ENCODE peak calls at places on chromosomes 11 and 22, in four cellular contexts. One of them, this sample, is unnamed.

GRCh38 chr11:57761301-57762234 is at the start of gene CTNND1:
- DNase-seq in HFF-Myc: peak; percentile 94
- DNase-seq in BE2C: peak; percentile 79
- DNase-seq in fibroblast of villous mesenchyme: peak; percentile 98
- DNase-seq in this sample: peak; percentile 93

GRCh38 chr11:12832828-12833227 is 158.6 kb downstream of the TEAD1 start:
- DNase-seq in HFF-Myc: no peak
- DNase-seq in BE2C: no peak
- DNase-seq in fibroblast of villous mesenchyme: no peak
- DNase-seq in this sample: no peak

GRCh38 chr11:6443269-6444003 is 2.6 kb upstream of the HPX start:
- DNase-seq in HFF-Myc: no peak
- DNase-seq in BE2C: peak; percentile 38
- DNase-seq in fibroblast of villous mesenchyme: peak; percentile 60
- DNase-seq in this sample: no peak

GRCh38 chr11:32334822-32335221 is 100.5 kb downstream of the WT1 start:
- DNase-seq in HFF-Myc: no peak
- DNase-seq in BE2C: peak; percentile 23
- DNase-seq in fibroblast of villous mesenchyme: no peak
- DNase-seq in this sample: no peak

GRCh38 chr11:86365566-86365965 is 9.1 kb upstream of the CCDC81 start:
- DNase-seq in HFF-Myc: peak; percentile 43
- DNase-seq in BE2C: no peak
- DNase-seq in fibroblast of villous mesenchyme: peak; percentile 46
- DNase-seq in this sample: no peak

GRCh38 chr11:33207408-33207985 is 46.2 kb upstream of the CSTF3 start:
- DNase-seq in HFF-Myc: no peak
- DNase-seq in BE2C: no peak
- DNase-seq in fibroblast of villous mesenchyme: no peak
- DNase-seq in this sample: no peak

GRCh38 chr11:134514354-134514951 is 102.4 kb upstream of the B3GAT1 start:
- DNase-seq in HFF-Myc: no peak
- DNase-seq in BE2C: no peak
- DNase-seq in fibroblast of villous mesenchyme: no peak
- DNase-seq in this sample: no peak

GRCh38 chr11:12418019-12418611 is 40.7 kb downstream of the PARVA start:
- DNase-seq in HFF-Myc: peak; percentile 91
- DNase-seq in BE2C: no peak
- DNase-seq in fibroblast of villous mesenchyme: peak; percentile 76
- DNase-seq in this sample: peak; percentile 62

GRCh38 chr11:96331556-96332168 is 11.3 kb downstream of the MAML2 start:
- DNase-seq in HFF-Myc: no peak
- DNase-seq in BE2C: no peak
- DNase-seq in fibroblast of villous mesenchyme: no peak
- DNase-seq in this sample: no peak

GRCh38 chr11:20873054-20873453 is 203.7 kb downstream of the NELL1 start:
- DNase-seq in HFF-Myc: no peak
- DNase-seq in BE2C: peak; percentile 62
- DNase-seq in fibroblast of villous mesenchyme: no peak
- DNase-seq in this sample: no peak

GRCh38 chr11:66418168-66418985 is 2.5 kb upstream of the NPAS4 start:
- DNase-seq in HFF-Myc: peak; percentile 45
- DNase-seq in BE2C: peak; percentile 82
- DNase-seq in fibroblast of villous mesenchyme: peak; percentile 90
- DNase-seq in this sample: peak; percentile 90
- TF ChIP-seq CTCF in HFF-Myc: peak; percentile 35
- TF ChIP-seq CTCF in BE2C: peak; percentile 67
- TF ChIP-seq CTCF in fibroblast of villous mesenchyme: peak; percentile 54
- TF ChIP-seq CTCF in this sample: peak; percentile 59

DNA sequence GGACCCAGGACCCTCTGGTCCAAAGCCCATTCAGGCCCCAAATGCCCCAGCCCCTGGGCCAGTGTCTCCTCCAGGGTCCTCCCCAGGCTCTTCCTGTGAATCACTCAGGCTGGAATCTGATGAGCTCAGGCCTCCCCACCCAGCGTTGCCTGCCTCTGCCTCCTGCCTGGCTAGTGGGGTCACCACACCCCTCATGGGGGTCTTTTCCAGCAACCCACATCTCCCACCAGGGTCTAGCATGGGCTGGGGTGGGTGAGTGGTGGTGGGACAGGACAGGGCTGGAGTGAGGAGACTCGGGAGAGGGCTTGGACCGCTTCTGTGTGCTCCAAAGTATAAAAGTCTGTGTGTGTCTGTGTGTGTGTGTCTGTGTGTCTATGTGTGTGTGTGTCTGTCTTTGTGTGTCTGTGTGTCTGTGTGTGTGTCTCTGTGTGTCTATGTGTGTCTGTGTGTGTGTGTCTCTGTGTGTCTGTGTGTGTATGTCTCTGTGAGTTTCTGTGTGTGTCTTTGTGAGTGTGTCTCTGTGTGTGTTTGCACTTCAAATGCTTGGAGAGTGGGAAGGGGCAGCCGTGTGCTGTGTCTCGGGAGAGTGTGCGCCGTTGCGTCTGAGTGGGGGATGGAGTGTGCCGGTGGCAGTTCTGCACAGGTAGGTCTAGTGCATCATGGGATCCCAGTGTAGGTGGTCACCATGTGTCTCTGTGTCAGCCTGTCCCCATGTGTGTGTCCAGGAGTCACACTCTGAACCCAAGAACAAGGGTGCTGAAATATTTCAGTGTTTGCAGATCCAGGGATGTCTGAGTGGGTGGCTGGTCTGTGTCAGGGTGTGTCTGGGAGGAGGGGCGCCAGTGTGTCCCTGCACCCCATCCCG is 8.8 kb downstream of the RIN1 start:
- DNase-seq in HFF-Myc: no peak
- DNase-seq in BE2C: no peak
- DNase-seq in fibroblast of villous mesenchyme: no peak
- DNase-seq in this sample: no peak
- H3K4me3 ChIP-seq in HFF-Myc: no peak overlapping the region
- H3K4me3 ChIP-seq in BE2C: no peak overlapping the region
- H3K4me3 ChIP-seq in fibroblast of villous mesenchyme: no peak overlapping the region
- H3K4me3 ChIP-seq in this sample: no peak overlapping the region

DNA sequence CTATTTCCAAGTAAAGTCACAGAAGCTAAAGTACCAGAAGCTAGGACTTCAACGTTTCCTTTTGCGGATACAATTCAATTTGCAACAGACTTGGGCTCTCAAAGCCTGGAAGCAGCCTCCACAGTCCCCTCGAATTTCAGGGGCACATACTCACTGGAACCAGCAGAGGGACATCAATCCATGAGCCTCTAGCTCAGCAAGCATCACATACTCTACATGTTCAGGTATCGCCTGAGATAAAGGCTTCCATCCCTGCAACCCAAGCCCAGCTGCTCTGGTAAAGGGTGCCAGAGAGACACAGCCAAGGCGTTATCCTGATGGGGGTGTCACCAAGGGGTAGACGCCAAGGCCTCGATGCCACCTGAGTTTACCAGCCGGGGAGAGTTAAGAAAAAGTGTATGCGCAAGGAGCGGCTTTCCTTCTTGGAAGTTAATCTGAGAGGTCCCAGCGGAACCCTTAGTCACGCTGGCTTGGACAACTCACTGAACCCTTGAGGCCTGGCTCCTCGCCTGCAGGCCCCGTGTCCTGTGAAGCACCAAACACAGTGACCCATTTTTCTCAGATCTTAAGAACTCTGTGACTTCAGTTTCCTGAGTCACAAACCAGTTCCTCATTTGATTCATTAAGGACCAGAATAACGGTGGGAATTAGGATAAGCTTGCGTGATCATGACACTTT is 13.0 kb downstream of the LTO1 start:
- DNase-seq in HFF-Myc: no peak
- DNase-seq in BE2C: no peak
- DNase-seq in fibroblast of villous mesenchyme: no peak
- DNase-seq in this sample: no peak
- TF ChIP-seq CTCF in HFF-Myc: peak; percentile 32
- TF ChIP-seq CTCF in BE2C: peak; percentile 47
- TF ChIP-seq CTCF in fibroblast of villous mesenchyme: peak; percentile 15
- TF ChIP-seq CTCF in this sample: peak; percentile 24

DNA sequence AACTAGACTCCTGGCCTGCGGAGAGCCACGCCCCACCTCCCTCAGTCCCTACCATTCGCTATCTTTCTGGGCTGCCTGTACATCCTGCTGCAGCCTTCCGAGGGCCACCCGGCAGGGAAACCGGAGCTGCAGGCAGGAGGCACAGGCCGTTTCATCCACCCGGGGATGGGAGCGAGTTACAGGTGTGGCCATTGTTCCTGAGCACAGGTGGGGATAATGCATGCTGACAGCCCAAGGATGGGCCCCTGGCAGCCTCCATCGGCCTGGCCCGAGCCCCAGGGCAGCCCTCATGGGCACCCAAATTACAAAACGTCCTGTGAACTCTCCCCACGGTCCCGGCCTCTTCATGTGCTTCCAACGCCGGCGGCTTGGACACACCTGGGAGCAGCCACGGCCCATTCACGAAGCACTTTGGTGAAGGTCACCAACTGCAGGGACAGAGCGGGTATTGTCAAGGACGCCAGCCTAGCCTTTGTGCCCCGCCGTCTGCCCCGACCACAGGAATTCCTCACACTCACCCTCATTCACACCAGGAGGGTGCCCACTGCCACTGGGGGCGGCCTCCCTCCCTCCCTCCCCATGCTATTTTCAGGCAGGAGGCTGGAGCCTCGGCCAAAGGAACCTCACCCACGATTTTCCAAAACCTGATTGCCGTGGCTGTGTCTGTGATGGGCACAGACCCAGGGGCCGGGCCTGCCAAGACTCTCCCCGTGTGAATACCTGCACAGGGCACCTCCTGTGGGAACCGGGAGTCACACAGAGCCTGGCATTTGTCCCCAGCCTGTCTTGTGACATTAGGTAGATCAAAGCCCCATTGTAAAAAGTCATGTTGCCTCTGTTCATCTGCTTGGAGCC is 42.1 kb upstream of the MYEOV start:
- DNase-seq in HFF-Myc: no peak
- DNase-seq in BE2C: no peak
- DNase-seq in fibroblast of villous mesenchyme: no peak
- DNase-seq in this sample: no peak
- H3K4me3 ChIP-seq in HFF-Myc: no peak overlapping the region
- H3K4me3 ChIP-seq in BE2C: no peak overlapping the region
- H3K4me3 ChIP-seq in fibroblast of villous mesenchyme: no peak overlapping the region
- H3K4me3 ChIP-seq in this sample: no peak overlapping the region

DNA sequence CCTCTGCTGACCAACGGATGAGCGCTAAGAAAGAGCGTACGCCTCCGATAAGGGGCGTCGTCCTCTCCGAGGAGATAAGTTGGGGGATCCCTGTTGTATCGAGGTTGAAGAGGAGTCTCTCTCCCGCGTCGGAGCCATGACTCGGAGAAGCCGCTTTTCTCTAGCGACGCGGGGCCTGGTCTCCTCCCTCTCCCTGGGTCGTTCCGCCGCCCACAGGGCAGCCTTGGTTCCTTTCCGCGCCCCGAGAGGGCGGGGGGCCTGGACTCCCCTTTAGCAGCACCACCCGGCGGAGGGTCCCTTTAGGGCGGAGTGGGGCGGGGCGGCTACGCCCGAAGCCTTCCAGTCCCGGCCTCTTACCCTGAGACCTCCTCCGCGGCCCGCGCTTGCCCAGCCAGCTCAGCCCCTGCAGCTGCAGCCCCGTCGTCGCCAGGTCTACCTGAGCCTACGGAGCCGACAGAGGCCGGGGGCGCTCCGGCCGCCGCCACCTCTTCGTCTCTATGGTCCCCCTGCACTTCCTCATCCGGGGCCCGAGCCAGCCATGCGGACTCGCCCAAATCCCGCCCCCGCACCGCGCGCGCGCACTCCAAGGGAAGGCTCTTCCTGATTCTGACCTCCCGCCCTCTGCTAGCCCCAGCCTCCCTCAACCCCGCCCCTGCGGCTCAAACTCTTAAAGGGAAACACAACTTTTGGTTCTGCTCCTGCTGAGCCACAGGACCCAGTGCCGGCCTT is at the start of gene PRR14L:
- DNase-seq in HFF-Myc: peak; percentile 73
- DNase-seq in BE2C: peak; percentile 97
- DNase-seq in fibroblast of villous mesenchyme: peak; percentile 95
- DNase-seq in this sample: peak; percentile 50
- TF ChIP-seq CTCF in HFF-Myc: no peak
- TF ChIP-seq CTCF in BE2C: peak; percentile 3
- TF ChIP-seq CTCF in fibroblast of villous mesenchyme: peak; percentile 15
- TF ChIP-seq CTCF in this sample: no peak

GRCh38 chr11:18011633-18012313 is 1.1 kb downstream of the SERGEF start:
- DNase-seq in HFF-Myc: no peak
- DNase-seq in BE2C: no peak
- DNase-seq in fibroblast of villous mesenchyme: no peak
- DNase-seq in this sample: no peak

GRCh38 chr11:18010271-18010670 is 2.6 kb downstream of the SERGEF start:
- DNase-seq in HFF-Myc: no peak
- DNase-seq in BE2C: no peak
- DNase-seq in fibroblast of villous mesenchyme: no peak
- DNase-seq in this sample: no peak

GRCh38 chr11:18012314-18012905 is 437 bp downstream of the SERGEF start:
- DNase-seq in HFF-Myc: no peak
- DNase-seq in BE2C: no peak
- DNase-seq in fibroblast of villous mesenchyme: peak; percentile 18
- DNase-seq in this sample: no peak

GRCh38 chr11:18012906-18013781 is at the start of gene SERGEF:
- DNase-seq in HFF-Myc: peak; percentile 21
- DNase-seq in BE2C: peak; percentile 90
- DNase-seq in fibroblast of villous mesenchyme: peak; percentile 89
- DNase-seq in this sample: peak; percentile 32

DNA sequence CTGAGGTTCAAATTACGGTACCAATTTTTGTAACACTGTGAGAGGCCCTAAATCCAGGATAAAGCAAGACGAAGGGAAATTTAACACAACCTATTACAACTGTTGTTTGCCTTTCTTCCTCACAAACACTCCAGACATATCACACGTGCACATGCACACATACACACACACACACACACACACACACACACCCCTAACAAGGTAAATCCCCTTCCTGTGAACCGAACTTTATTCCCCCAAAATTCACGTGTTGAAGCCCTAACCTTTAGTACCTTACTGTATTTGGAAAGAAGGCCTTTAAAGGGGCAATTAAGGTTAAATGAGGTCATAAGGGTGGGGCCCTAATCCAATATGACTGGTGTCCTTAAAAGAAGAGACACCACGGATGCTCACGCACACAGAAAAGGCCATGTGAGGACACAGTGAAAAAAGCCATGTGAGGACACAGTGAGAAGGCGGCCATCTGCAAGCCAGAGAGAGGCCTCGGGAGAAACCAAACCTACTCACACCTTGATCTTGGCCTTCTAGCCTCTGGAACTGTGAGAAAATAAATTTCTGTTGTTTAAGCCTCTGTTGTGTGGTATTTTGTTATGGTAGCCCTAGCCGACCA is 1.8 kb downstream of the SERGEF start:
- DNase-seq in HFF-Myc: no peak
- DNase-seq in BE2C: no peak
- DNase-seq in fibroblast of villous mesenchyme: no peak
- DNase-seq in this sample: no peak
- H3K4me3 ChIP-seq in HFF-Myc: no peak overlapping the region
- H3K4me3 ChIP-seq in BE2C: no peak overlapping the region
- H3K4me3 ChIP-seq in fibroblast of villous mesenchyme: no peak overlapping the region
- H3K4me3 ChIP-seq in this sample: no peak overlapping the region

GRCh38 chr11:19013181-19013857 is 47.2 kb downstream of the MRGPRX2 start:
- DNase-seq in HFF-Myc: no peak
- DNase-seq in BE2C: no peak
- DNase-seq in fibroblast of villous mesenchyme: no peak
- DNase-seq in this sample: no peak
- TF ChIP-seq CTCF in HFF-Myc: peak; percentile 41
- TF ChIP-seq CTCF in BE2C: peak; percentile 35
- TF ChIP-seq CTCF in fibroblast of villous mesenchyme: no peak
- TF ChIP-seq CTCF in this sample: no peak

DNA sequence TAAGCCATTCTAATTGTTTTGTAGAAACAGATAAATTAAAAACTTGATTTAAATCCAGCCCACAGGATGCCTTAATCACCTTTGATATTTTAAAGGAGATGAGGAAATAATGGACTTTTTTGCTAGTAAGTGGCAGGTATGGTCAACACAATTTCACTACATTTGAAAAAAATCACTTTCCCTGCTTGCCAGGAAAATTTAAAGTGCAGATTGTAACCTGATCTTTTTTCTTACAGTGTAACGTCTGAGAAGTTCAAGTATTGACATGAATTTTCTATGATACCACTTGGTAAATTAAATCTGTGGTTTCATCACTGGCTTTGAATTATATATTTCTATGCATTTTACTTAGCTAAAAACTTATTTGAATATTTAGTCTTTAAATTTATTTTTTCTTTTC is 65.3 kb downstream of the ARHGEF12 start:
- DNase-seq in HFF-Myc: no peak
- DNase-seq in BE2C: no peak
- DNase-seq in fibroblast of villous mesenchyme: no peak
- DNase-seq in this sample: no peak
- H3K4me3 ChIP-seq in HFF-Myc: no peak overlapping the region
- H3K4me3 ChIP-seq in BE2C: no peak overlapping the region
- H3K4me3 ChIP-seq in fibroblast of villous mesenchyme: peak overlapping the region; percentile 52
- H3K4me3 ChIP-seq in this sample: no peak overlapping the region